ENCODE peak calls at places on chromosome 1, in six cellular contexts. Y, L, M, J, T and Q are unnamed samples.

GRCh38 chr1:16122916-16123315 is 33.0 kb downstream of the EPHA2 start:
- DNase-seq in J (no peak), M (peak), L (no peak), T (peak), Y (peak), Q (no peak)

GRCh38 chr1:244318512-244318911 is 133.2 kb downstream of the ADSS2 start:
- DNase-seq in M (no peak), T (no peak), J (no peak), Y (no peak), L (no peak), Q (no peak)

GRCh38 chr1:235595079-235595478 is 54.5 kb downstream of the GNG4 start:
- DNase-seq in L (no peak), T (no peak), Y (no peak), M (no peak), J (no peak), Q (peak)

GRCh38 chr1:23216771-23217420 is 406 bp downstream of the HTR1D start:
- DNase-seq in Y (no peak), J (no peak), L (no peak), T (no peak), M (no peak), Q (no peak)

GRCh38 chr1:205613854-205614412 is 17.9 kb downstream of the ELK4 start:
- DNase-seq in J (no peak), Y (no peak), L (no peak), T (no peak), M (no peak), Q (no peak)

GRCh38 chr1:215185067-215185620 is 102.6 kb downstream of the KCNK2 start:
- DNase-seq in T (no peak), L (no peak), M (no peak), J (no peak), Y (no peak), Q (no peak)

GRCh38 chr1:220769205-220769604 is 17.5 kb upstream of the MTARC1 start:
- DNase-seq in Y (no peak), L (no peak), J (no peak), T (no peak), M (no peak), Q (no peak)

GRCh38 chr1:1137256-1138045 is 21.6 kb upstream of the C1orf159 start:
- DNase-seq in Y (no peak), M (no peak), L (no peak), J (no peak), T (no peak), Q (no peak)

GRCh38 chr1:100767176-100767876 is 47.8 kb downstream of the VCAM1 start:
- DNase-seq in J (no peak), Y (no peak), T (peak), L (no peak), M (no peak), Q (no peak)

GRCh38 chr1:54548389-54549044 is 489 bp downstream of the ACOT11 start:
- DNase-seq in Y (no peak), M (no peak), L (no peak), T (no peak), J (no peak), Q (no peak)

GRCh38 chr1:216303690-216304089 is 119.6 kb downstream of the USH2A start:
- DNase-seq in T (no peak), J (no peak), L (no peak), M (no peak), Y (no peak), Q (no peak)

GRCh38 chr1:167516404-167517388 is 1.6 kb downstream of the CD247 start:
- DNase-seq in M (no peak), T (no peak), Y (no peak), L (no peak), J (no peak), Q (no peak)

GRCh38 chr1:225977937-225978748 is 21.0 kb downstream of the SDE2 start:
- DNase-seq in J (no peak), L (no peak), M (no peak), T (peak), Y (no peak), Q (no peak)

GRCh38 chr1:211133393-211133840 is 531 bp downstream of the KCNH1 start:
- DNase-seq in J (peak), L (peak), T (no peak), Y (no peak), M (no peak), Q (no peak)

GRCh38 chr1:205444931-205445652 is 10.8 kb downstream of the BLACAT1 start:
- DNase-seq in Y (no peak), M (no peak), J (no peak), L (peak), T (no peak), Q (no peak)

GRCh38 chr1:171661076-171661650 is 8.7 kb upstream of the MYOC start:
- DNase-seq in J (no peak), Y (no peak), M (no peak), T (no peak), L (no peak), Q (no peak)

GRCh38 chr1:197984273-197984672 is 67.1 kb downstream of the LHX9 start:
- DNase-seq in L (no peak), J (no peak), M (no peak), Y (no peak), T (no peak), Q (no peak)

GRCh38 chr1:39105841-39106765 is 80.0 kb downstream of the NDUFS5 start:
- DNase-seq in T (peak), Y (no peak), L (no peak), M (no peak), J (peak), Q (no peak)

GRCh38 chr1:202501281-202501680 is 152.8 kb downstream of the PPP1R12B start:
- DNase-seq in T (peak), Y (peak), J (no peak), L (no peak), M (no peak), Q (no peak)

GRCh38 chr1:51515982-51516638 is 3.0 kb downstream of the EPS15 start:
- DNase-seq in Y (no peak), M (no peak), L (no peak), J (no peak), T (no peak), Q (no peak)

GRCh38 chr1:229325873-229326502 is 16.9 kb downstream of the CCSAP start:
- DNase-seq in T (no peak), J (no peak), L (no peak), Y (no peak), M (no peak), Q (no peak)

GRCh38 chr1:223363057-223363855 is 720 bp downstream of the SUSD4 start:
- DNase-seq in Y (no peak), T (peak), L (no peak), M (no peak), J (no peak), Q (no peak)

GRCh38 chr1:46526013-46526688 is 25.3 kb downstream of the KNCN start:
- DNase-seq in L (no peak), T (no peak), M (no peak), J (no peak), Y (no peak), Q (no peak)

GRCh38 chr1:89539135-89539534 is 14.5 kb downstream of the LRRC8B start:
- DNase-seq in L (no peak), J (no peak), M (no peak), Y (no peak), T (no peak), Q (no peak)

GRCh38 chr1:17627239-17628052 is 87.9 kb downstream of the ARHGEF10L start:
- DNase-seq in J (no peak), Y (no peak), M (no peak), T (no peak), L (no peak), Q (no peak)

GRCh38 chr1:2778220-2778592 is 23.3 kb downstream of the TTC34 start:
- DNase-seq in M (no peak), T (no peak), Y (no peak), L (no peak), J (no peak), Q (no peak)

GRCh38 chr1:231460614-231461013 is 38.5 kb upstream of the EGLN1 start:
- DNase-seq in Y (no peak), L (no peak), T (peak), J (no peak), M (no peak), Q (no peak)

GRCh38 chr1:64133036-64133435 is 70.4 kb upstream of the UBE2U start:
- DNase-seq in T (peak), Y (peak), J (no peak), L (no peak), M (peak), Q (no peak)

GRCh38 chr1:244545511-244545910 is 84.4 kb downstream of the CATSPERE start:
- DNase-seq in L (no peak), J (no peak), M (no peak), T (peak), Y (no peak), Q (no peak)

DNA sequence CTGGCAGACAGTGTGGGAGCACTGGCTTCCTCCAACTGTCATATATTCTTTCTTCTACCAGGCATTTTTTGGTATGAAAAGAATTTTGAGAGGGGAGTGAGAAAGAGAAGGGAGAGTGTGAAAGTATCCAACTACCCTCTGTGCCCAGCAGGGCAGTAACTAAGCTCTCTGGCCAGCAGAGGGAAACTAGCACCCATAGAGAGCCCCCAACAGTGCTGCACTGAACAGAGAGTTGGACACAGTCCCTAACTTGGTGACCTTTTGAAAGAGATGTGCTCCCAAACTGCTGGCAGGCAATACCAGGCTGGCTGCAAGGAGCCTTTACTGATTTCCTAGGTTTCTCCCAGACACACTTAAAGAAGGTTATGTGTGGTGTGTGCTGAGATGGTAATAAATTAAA is 118.8 kb upstream of the PBX1 start:
- DNase-seq in M (no peak), Y (no peak), J (no peak), T (peak), L (peak), Q (no peak)
- TF ChIP-seq CTCF in M (peak), Y (peak), J (no peak), T (peak), L (peak), Q (peak)

DNA sequence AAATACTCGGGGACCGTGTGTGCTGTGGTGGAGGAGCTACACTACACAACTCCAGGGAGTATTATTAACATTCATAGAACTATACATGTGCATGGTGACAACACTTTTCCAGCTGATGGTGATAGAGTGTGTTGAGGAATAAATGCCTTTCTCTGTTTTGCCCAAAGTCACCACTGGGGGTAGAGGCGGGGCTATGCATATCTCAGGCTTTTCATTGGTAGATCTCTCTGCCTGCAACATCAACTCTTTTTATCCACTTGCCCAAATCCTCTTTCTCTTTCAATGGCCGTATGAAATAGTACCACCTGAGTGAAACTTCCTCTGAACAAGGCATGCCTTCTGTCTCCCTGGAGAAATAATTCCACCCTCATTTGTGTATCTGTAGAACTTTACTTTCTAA is 107.0 kb upstream of the C8B start:
- DNase-seq in L (no peak), M (no peak), T (peak), J (no peak), Y (no peak), Q (no peak)
- TF ChIP-seq CTCF in L (no peak), M (no peak), T (peak), J (no peak), Y (no peak), Q (no peak)

DNA sequence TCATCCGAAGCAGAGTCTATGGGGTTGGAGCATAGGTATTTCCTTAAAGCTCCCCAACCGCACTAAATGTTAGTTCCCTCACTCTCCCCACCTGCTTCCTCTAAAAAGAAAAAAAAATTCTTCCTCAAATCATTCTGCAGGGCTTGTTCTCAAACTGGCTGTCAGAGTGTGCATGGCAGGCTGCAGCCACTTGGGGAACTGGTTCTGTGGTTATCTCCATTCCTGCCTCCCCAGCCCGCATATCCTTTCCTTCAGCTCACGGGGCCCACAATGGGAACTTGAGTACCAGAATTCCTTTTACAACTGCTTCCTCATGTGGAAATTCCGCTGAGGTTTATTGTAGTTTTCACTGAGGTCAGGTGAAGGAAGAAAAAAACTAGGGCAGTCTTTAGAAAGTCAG is 159.2 kb downstream of the PIGK start:
- DNase-seq in M (no peak), Y (no peak), T (no peak), L (no peak), J (no peak), Q (no peak)
- TF ChIP-seq CTCF in M (no peak), Y (no peak), T (no peak), L (no peak), J (no peak), Q (no peak)

GRCh38 chr1:213938776-213939175 is 49.0 kb upstream of the PROX1 start:
- DNase-seq in T (no peak), Y (no peak), L (no peak), J (no peak), M (no peak), Q (no peak)
- TF ChIP-seq CTCF in T (no peak), Y (no peak), L (no peak), J (no peak), M (no peak), Q (no peak)

GRCh38 chr1:28540651-28541050 is 12.2 kb upstream of the TRNAU1AP start:
- DNase-seq in J (no peak), L (no peak), T (no peak), Y (no peak), M (no peak), Q (no peak)
- TF ChIP-seq CTCF in J (no peak), L (no peak), T (peak), Y (peak), M (no peak), Q (peak)

DNA sequence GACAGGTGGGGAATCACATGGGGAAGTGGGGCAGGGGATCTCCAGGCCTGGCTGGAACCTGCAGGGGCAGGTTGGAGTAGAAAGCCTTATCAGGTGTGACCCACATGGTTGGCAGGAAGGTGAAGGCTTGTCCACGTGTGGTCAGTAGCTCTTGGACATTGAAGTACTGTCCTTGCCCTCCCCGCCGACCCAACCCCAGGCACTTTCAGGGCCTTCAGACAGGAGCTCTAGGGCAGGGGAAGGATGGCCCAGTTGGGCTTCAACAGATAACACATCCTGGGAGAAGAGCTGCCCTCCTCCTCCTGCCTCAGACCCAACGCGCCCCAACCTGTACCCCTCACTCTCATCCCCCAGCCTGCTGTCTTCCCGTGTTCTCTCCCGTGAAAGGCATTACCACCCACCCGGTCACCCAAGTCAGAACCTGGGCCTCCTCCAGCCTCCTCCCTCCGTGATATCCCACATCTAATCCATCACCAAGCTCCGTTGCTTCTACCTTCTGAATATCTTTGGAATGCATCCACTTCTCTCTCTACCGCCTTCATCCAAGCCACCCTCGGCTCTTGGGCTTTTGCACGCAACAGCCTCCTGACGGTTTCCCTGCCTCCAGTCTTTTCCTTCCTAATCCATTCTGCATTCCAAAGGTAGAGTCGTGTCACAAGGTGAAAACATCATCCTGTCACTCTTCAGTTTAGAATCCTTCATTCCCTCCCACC is 15.9 kb downstream of the PTPRF start:
- DNase-seq in T (no peak), Y (no peak), L (no peak), M (no peak), J (no peak), Q (no peak)
- TF ChIP-seq CTCF in T (no peak), Y (no peak), L (no peak), M (no peak), J (no peak), Q (no peak)

GRCh38 chr1:182721525-182721924 is 37.1 kb upstream of the RGS8 start:
- DNase-seq in J (no peak), L (no peak), Y (no peak), M (no peak), T (no peak), Q (no peak)

GRCh38 chr1:182716740-182717720 is 32.6 kb upstream of the RGS8 start:
- DNase-seq in J (no peak), T (no peak), Y (no peak), M (no peak), L (no peak), Q (no peak)

GRCh38 chr1:182720465-182720864 is 36.1 kb upstream of the RGS8 start:
- DNase-seq in Y (no peak), J (no peak), L (no peak), T (peak), M (no peak), Q (no peak)

GRCh38 chr1:182715531-182715930 is 31.1 kb upstream of the RGS8 start:
- DNase-seq in L (no peak), M (no peak), T (no peak), J (no peak), Y (no peak), Q (no peak)

GRCh38 chr1:182718311-182718710 is 33.9 kb upstream of the RGS8 start:
- DNase-seq in J (no peak), T (no peak), L (no peak), M (no peak), Y (no peak), Q (no peak)
- TF ChIP-seq CTCF in J (no peak), T (no peak), L (no peak), M (no peak), Y (no peak), Q (no peak)